ENCODE peak calls at places on chromosomes 3 and 15, in five cellular contexts. One of them, this sample, is unnamed.
A peak's percentile ranks its signal among the peaks of the same experiment; 100 is the strongest.

GRCh38 chr3:117735481-117736101 is 1026.0 kb downstream of the TUSC7 start:
- DNase-seq in putamen: no peak
- DNase-seq in endothelial cell: no peak
- DNase-seq in stimulated activated CD4-positive, alpha-beta T cell treated with anti-CD3 and anti-CD28 coated beads, Interleukin-2, amount 100 ng/mL, for 48 hours: no peak
- DNase-seq in Right ventricle myocardium superior: no peak
- DNase-seq in this sample: no peak

GRCh38 chr3:169563775-169564059 is 99.8 kb downstream of the MECOM start:
- DNase-seq in putamen: no peak
- DNase-seq in endothelial cell: no peak
- DNase-seq in stimulated activated CD4-positive, alpha-beta T cell treated with anti-CD3 and anti-CD28 coated beads, Interleukin-2, amount 100 ng/mL, for 48 hours: no peak
- DNase-seq in Right ventricle myocardium superior: no peak
- DNase-seq in this sample: no peak

GRCh38 chr3:125437631-125438435 is 62.7 kb upstream of the ZNF148 start:
- DNase-seq in putamen: peak; percentile 27
- DNase-seq in endothelial cell: peak; percentile 67
- DNase-seq in stimulated activated CD4-positive, alpha-beta T cell treated with anti-CD3 and anti-CD28 coated beads, Interleukin-2, amount 100 ng/mL, for 48 hours: peak; percentile 69
- DNase-seq in Right ventricle myocardium superior: peak; percentile 65
- DNase-seq in this sample: peak; percentile 55

GRCh38 chr3:101632586-101632985 is 44.3 kb downstream of the ZBTB11 start:
- DNase-seq in putamen: no peak
- DNase-seq in endothelial cell: no peak
- DNase-seq in stimulated activated CD4-positive, alpha-beta T cell treated with anti-CD3 and anti-CD28 coated beads, Interleukin-2, amount 100 ng/mL, for 48 hours: no peak
- DNase-seq in Right ventricle myocardium superior: no peak
- DNase-seq in this sample: no peak

GRCh38 chr3:113557374-113557773 is 25.0 kb downstream of the SIDT1 start:
- DNase-seq in putamen: no peak
- DNase-seq in endothelial cell: no peak
- DNase-seq in stimulated activated CD4-positive, alpha-beta T cell treated with anti-CD3 and anti-CD28 coated beads, Interleukin-2, amount 100 ng/mL, for 48 hours: no peak
- DNase-seq in Right ventricle myocardium superior: no peak
- DNase-seq in this sample: no peak

GRCh38 chr15:28986108-28986507 is 100.3 kb downstream of the APBA2 start:
- DNase-seq in putamen: no peak
- DNase-seq in endothelial cell: no peak
- DNase-seq in stimulated activated CD4-positive, alpha-beta T cell treated with anti-CD3 and anti-CD28 coated beads, Interleukin-2, amount 100 ng/mL, for 48 hours: no peak
- DNase-seq in Right ventricle myocardium superior: no peak
- DNase-seq in this sample: no peak

GRCh38 chr3:16486201-16486600 is 27.3 kb downstream of the RFTN1 start:
- DNase-seq in putamen: no peak
- DNase-seq in endothelial cell: no peak
- DNase-seq in stimulated activated CD4-positive, alpha-beta T cell treated with anti-CD3 and anti-CD28 coated beads, Interleukin-2, amount 100 ng/mL, for 48 hours: no peak
- DNase-seq in Right ventricle myocardium superior: no peak
- DNase-seq in this sample: no peak

GRCh38 chr15:86743283-86743903 is 663.7 kb downstream of the AGBL1 start:
- DNase-seq in putamen: no peak
- DNase-seq in endothelial cell: peak; percentile 76
- DNase-seq in stimulated activated CD4-positive, alpha-beta T cell treated with anti-CD3 and anti-CD28 coated beads, Interleukin-2, amount 100 ng/mL, for 48 hours: peak; percentile 58
- DNase-seq in Right ventricle myocardium superior: peak; percentile 42
- DNase-seq in this sample: peak; percentile 79

GRCh38 chr3:78497025-78497424 is 1270.8 kb downstream of the ROBO1 start:
- DNase-seq in putamen: peak; percentile 3
- DNase-seq in endothelial cell: no peak
- DNase-seq in stimulated activated CD4-positive, alpha-beta T cell treated with anti-CD3 and anti-CD28 coated beads, Interleukin-2, amount 100 ng/mL, for 48 hours: no peak
- DNase-seq in Right ventricle myocardium superior: no peak
- DNase-seq in this sample: no peak

GRCh38 chr3:183122257-183122932 is 23.1 kb upstream of the MCCC1 start:
- DNase-seq in putamen: no peak
- DNase-seq in endothelial cell: no peak
- DNase-seq in stimulated activated CD4-positive, alpha-beta T cell treated with anti-CD3 and anti-CD28 coated beads, Interleukin-2, amount 100 ng/mL, for 48 hours: no peak
- DNase-seq in Right ventricle myocardium superior: no peak
- DNase-seq in this sample: no peak

GRCh38 chr15:71730277-71731144 is 79.8 kb upstream of the NR2E3 start:
- DNase-seq in putamen: peak; percentile 22
- DNase-seq in endothelial cell: peak; percentile 46
- DNase-seq in stimulated activated CD4-positive, alpha-beta T cell treated with anti-CD3 and anti-CD28 coated beads, Interleukin-2, amount 100 ng/mL, for 48 hours: peak; percentile 6
- DNase-seq in Right ventricle myocardium superior: no peak
- DNase-seq in this sample: peak; percentile 42

GRCh38 chr15:31434418-31435255 is 108.0 kb downstream of the KLF13 start:
- DNase-seq in putamen: peak; percentile 15
- DNase-seq in endothelial cell: no peak
- DNase-seq in stimulated activated CD4-positive, alpha-beta T cell treated with anti-CD3 and anti-CD28 coated beads, Interleukin-2, amount 100 ng/mL, for 48 hours: peak; percentile 72
- DNase-seq in Right ventricle myocardium superior: peak; percentile 81
- DNase-seq in this sample: no peak

GRCh38 chr15:67126551-67127333 is 61.3 kb downstream of the SMAD3 start:
- DNase-seq in putamen: no peak
- DNase-seq in endothelial cell: no peak
- DNase-seq in stimulated activated CD4-positive, alpha-beta T cell treated with anti-CD3 and anti-CD28 coated beads, Interleukin-2, amount 100 ng/mL, for 48 hours: no peak
- DNase-seq in Right ventricle myocardium superior: no peak
- DNase-seq in this sample: no peak

GRCh38 chr3:196821806-196822355 is 45.8 kb upstream of the SENP5 start:
- DNase-seq in putamen: no peak
- DNase-seq in endothelial cell: no peak
- DNase-seq in stimulated activated CD4-positive, alpha-beta T cell treated with anti-CD3 and anti-CD28 coated beads, Interleukin-2, amount 100 ng/mL, for 48 hours: no peak
- DNase-seq in Right ventricle myocardium superior: no peak
- DNase-seq in this sample: no peak

GRCh38 chr3:50347187-50347813 is 1.8 kb upstream of the ZMYND10 start:
- DNase-seq in putamen: no peak
- DNase-seq in endothelial cell: peak; percentile 68
- DNase-seq in stimulated activated CD4-positive, alpha-beta T cell treated with anti-CD3 and anti-CD28 coated beads, Interleukin-2, amount 100 ng/mL, for 48 hours: peak; percentile 64
- DNase-seq in Right ventricle myocardium superior: peak; percentile 77
- DNase-seq in this sample: peak; percentile 60

GRCh38 chr3:115347737-115348136 is 200.6 kb upstream of the ZBTB20 start:
- DNase-seq in putamen: no peak
- DNase-seq in endothelial cell: no peak
- DNase-seq in stimulated activated CD4-positive, alpha-beta T cell treated with anti-CD3 and anti-CD28 coated beads, Interleukin-2, amount 100 ng/mL, for 48 hours: no peak
- DNase-seq in Right ventricle myocardium superior: no peak
- DNase-seq in this sample: no peak

GRCh38 chr3:38376098-38376816 is 29.7 kb downstream of the XYLB start:
- DNase-seq in putamen: no peak
- DNase-seq in endothelial cell: no peak
- DNase-seq in stimulated activated CD4-positive, alpha-beta T cell treated with anti-CD3 and anti-CD28 coated beads, Interleukin-2, amount 100 ng/mL, for 48 hours: no peak
- DNase-seq in Right ventricle myocardium superior: no peak
- DNase-seq in this sample: no peak

GRCh38 chr15:64731012-64731806 is 44.2 kb downstream of the RBPMS2 start:
- DNase-seq in putamen: peak; percentile 68
- DNase-seq in endothelial cell: peak; percentile 88
- DNase-seq in stimulated activated CD4-positive, alpha-beta T cell treated with anti-CD3 and anti-CD28 coated beads, Interleukin-2, amount 100 ng/mL, for 48 hours: peak; percentile 91
- DNase-seq in Right ventricle myocardium superior: peak; percentile 91
- DNase-seq in this sample: peak; percentile 92

GRCh38 chr3:149678365-149678948 is 20.6 kb upstream of the WWTR1 start:
- DNase-seq in putamen: no peak
- DNase-seq in endothelial cell: no peak
- DNase-seq in stimulated activated CD4-positive, alpha-beta T cell treated with anti-CD3 and anti-CD28 coated beads, Interleukin-2, amount 100 ng/mL, for 48 hours: no peak
- DNase-seq in Right ventricle myocardium superior: no peak
- DNase-seq in this sample: no peak

GRCh38 chr15:84810073-84810840 is 6.9 kb upstream of the ALPK3 start:
- DNase-seq in putamen: no peak
- DNase-seq in endothelial cell: no peak
- DNase-seq in stimulated activated CD4-positive, alpha-beta T cell treated with anti-CD3 and anti-CD28 coated beads, Interleukin-2, amount 100 ng/mL, for 48 hours: no peak
- DNase-seq in Right ventricle myocardium superior: no peak
- DNase-seq in this sample: no peak